ENCODE peak calls at places on chromosomes 16 and 17, in nine cellular contexts. One of them, this sample, is unnamed.

GRCh38 chr17:33049781-33050414 is 58.3 kb downstream of the SPACA3 start:
- DNase-seq in endothelial cell of umbilical vein: peak
- DNase-seq in skeletal muscle cell: no peak
- DNase-seq in left ventricle myocardium inferior: no peak
- DNase-seq in breast epithelium: no peak
- DNase-seq in body of pancreas: peak
- DNase-seq in iPS DF 6.9: peak
- DNase-seq in esophagus squamous epithelium: no peak
- DNase-seq in naive thymus-derived CD4-positive, alpha-beta T cell: peak
- DNase-seq in this sample: no peak

GRCh38 chr16:15966420-15967222 is 17.2 kb downstream of the ABCC1 start:
- DNase-seq in endothelial cell of umbilical vein: peak
- DNase-seq in skeletal muscle cell: peak
- DNase-seq in naive thymus-derived CD4-positive, alpha-beta T cell: no peak
- DNase-seq in left ventricle myocardium inferior: no peak
- DNase-seq in breast epithelium: no peak
- DNase-seq in esophagus squamous epithelium: no peak
- DNase-seq in body of pancreas: no peak
- DNase-seq in iPS DF 6.9: no peak
- DNase-seq in this sample: no peak

GRCh38 chr16:12532871-12533610 is 270.6 kb downstream of the CPPED1 start:
- DNase-seq in iPS DF 6.9: no peak
- DNase-seq in body of pancreas: no peak
- DNase-seq in naive thymus-derived CD4-positive, alpha-beta T cell: peak
- DNase-seq in esophagus squamous epithelium: no peak
- DNase-seq in endothelial cell of umbilical vein: no peak
- DNase-seq in skeletal muscle cell: no peak
- DNase-seq in left ventricle myocardium inferior: no peak
- DNase-seq in breast epithelium: no peak
- DNase-seq in this sample: no peak

GRCh38 chr17:2179615-2180295 is 123.8 kb downstream of the SMG6 start:
- DNase-seq in naive thymus-derived CD4-positive, alpha-beta T cell: no peak
- DNase-seq in endothelial cell of umbilical vein: peak
- DNase-seq in esophagus squamous epithelium: no peak
- DNase-seq in body of pancreas: peak
- DNase-seq in left ventricle myocardium inferior: peak
- DNase-seq in breast epithelium: peak
- DNase-seq in skeletal muscle cell: peak
- DNase-seq in iPS DF 6.9: no peak
- DNase-seq in this sample: no peak

GRCh38 chr17:3049705-3050295 is 13.6 kb downstream of the OR1D5 start:
- DNase-seq in skeletal muscle cell: no peak
- DNase-seq in breast epithelium: no peak
- DNase-seq in esophagus squamous epithelium: no peak
- DNase-seq in left ventricle myocardium inferior: no peak
- DNase-seq in endothelial cell of umbilical vein: no peak
- DNase-seq in naive thymus-derived CD4-positive, alpha-beta T cell: no peak
- DNase-seq in iPS DF 6.9: no peak
- DNase-seq in body of pancreas: no peak
- DNase-seq in this sample: no peak

GRCh38 chr17:1972429-1973160 is 52.5 kb downstream of the RTN4RL1 start:
- DNase-seq in body of pancreas: no peak
- DNase-seq in iPS DF 6.9: no peak
- DNase-seq in left ventricle myocardium inferior: peak
- DNase-seq in skeletal muscle cell: no peak
- DNase-seq in breast epithelium: no peak
- DNase-seq in esophagus squamous epithelium: no peak
- DNase-seq in endothelial cell of umbilical vein: peak
- DNase-seq in naive thymus-derived CD4-positive, alpha-beta T cell: no peak
- DNase-seq in this sample: no peak

GRCh38 chr17:30545024-30545423 is 67.8 kb downstream of the GOSR1 start:
- DNase-seq in esophagus squamous epithelium: no peak
- DNase-seq in breast epithelium: no peak
- DNase-seq in skeletal muscle cell: no peak
- DNase-seq in endothelial cell of umbilical vein: no peak
- DNase-seq in naive thymus-derived CD4-positive, alpha-beta T cell: no peak
- DNase-seq in body of pancreas: no peak
- DNase-seq in left ventricle myocardium inferior: no peak
- DNase-seq in iPS DF 6.9: no peak
- DNase-seq in this sample: no peak

GRCh38 chr17:51427259-51428255 is 167.2 kb downstream of the UTP18 start:
- DNase-seq in left ventricle myocardium inferior: no peak
- DNase-seq in esophagus squamous epithelium: no peak
- DNase-seq in endothelial cell of umbilical vein: no peak
- DNase-seq in iPS DF 6.9: no peak
- DNase-seq in naive thymus-derived CD4-positive, alpha-beta T cell: peak
- DNase-seq in skeletal muscle cell: no peak
- DNase-seq in breast epithelium: no peak
- DNase-seq in body of pancreas: no peak
- DNase-seq in this sample: peak

GRCh38 chr17:71438631-71439146 is 682.1 kb upstream of the SOX9 start:
- DNase-seq in esophagus squamous epithelium: no peak
- DNase-seq in endothelial cell of umbilical vein: peak
- DNase-seq in naive thymus-derived CD4-positive, alpha-beta T cell: no peak
- DNase-seq in iPS DF 6.9: no peak
- DNase-seq in body of pancreas: no peak
- DNase-seq in breast epithelium: no peak
- DNase-seq in left ventricle myocardium inferior: no peak
- DNase-seq in skeletal muscle cell: peak
- DNase-seq in this sample: no peak

GRCh38 chr17:64780096-64781012 is 118.2 kb upstream of the SMURF2 start:
- DNase-seq in naive thymus-derived CD4-positive, alpha-beta T cell: peak
- DNase-seq in breast epithelium: peak
- DNase-seq in body of pancreas: peak
- DNase-seq in iPS DF 6.9: no peak
- DNase-seq in esophagus squamous epithelium: no peak
- DNase-seq in endothelial cell of umbilical vein: peak
- DNase-seq in left ventricle myocardium inferior: peak
- DNase-seq in skeletal muscle cell: no peak
- DNase-seq in this sample: peak
- H3K4me3 ChIP-seq in naive thymus-derived CD4-positive, alpha-beta T cell: peak
- H3K4me3 ChIP-seq in breast epithelium: peak
- H3K4me3 ChIP-seq in body of pancreas: peak
- H3K4me3 ChIP-seq in iPS DF 6.9: peak
- H3K4me3 ChIP-seq in esophagus squamous epithelium: peak
- H3K4me3 ChIP-seq in endothelial cell of umbilical vein: peak
- H3K4me3 ChIP-seq in left ventricle myocardium inferior: peak
- H3K4me3 ChIP-seq in skeletal muscle cell: peak
- H3K4me3 ChIP-seq in this sample: peak

DNA sequence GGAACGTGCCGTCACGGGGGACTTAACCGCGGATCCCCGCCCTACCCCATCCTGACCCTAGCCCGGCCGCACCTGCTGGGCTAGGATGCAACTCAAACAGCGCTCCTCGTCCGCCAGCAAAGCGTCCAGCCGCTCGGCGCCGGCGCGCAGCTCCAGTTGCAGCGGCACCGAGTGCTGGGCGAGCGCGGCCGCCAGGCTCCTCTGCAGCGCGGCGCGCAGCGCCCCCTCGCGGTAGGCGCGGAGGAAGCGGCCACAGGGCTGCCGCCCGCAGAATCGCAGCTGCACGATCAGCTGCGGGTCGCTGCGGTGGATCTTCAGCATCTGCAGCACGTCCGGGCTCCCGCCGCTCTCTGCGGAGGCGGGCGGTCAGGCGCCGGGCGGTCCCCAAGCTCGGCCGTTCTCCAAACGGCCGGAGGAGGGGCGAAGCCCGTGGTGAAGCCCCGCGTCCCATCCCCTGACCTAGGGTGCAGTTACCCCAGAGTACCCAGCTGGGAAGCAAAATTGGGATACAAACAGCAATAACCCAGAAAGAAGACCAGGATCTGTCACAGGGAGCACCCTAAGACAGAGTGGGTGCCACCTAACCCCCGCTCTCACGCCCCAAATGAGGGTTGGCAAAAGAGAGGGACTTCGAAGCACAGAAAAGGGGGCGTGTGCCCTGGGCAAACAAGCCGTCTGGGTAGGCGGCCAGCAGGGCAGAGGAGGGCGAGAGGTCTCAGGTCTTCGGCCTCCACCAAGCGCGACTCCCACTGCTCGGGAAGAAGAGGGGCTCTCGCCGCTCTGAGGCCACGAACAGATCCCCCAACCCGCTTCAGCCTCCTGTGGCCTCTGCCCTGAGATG is 4.2 kb downstream of the TRADD start:
- DNase-seq in skeletal muscle cell: no peak
- DNase-seq in left ventricle myocardium inferior: peak
- DNase-seq in endothelial cell of umbilical vein: peak
- DNase-seq in esophagus squamous epithelium: no peak
- DNase-seq in iPS DF 6.9: no peak
- DNase-seq in breast epithelium: peak
- DNase-seq in body of pancreas: peak
- DNase-seq in naive thymus-derived CD4-positive, alpha-beta T cell: peak
- DNase-seq in this sample: peak
- H3K4me3 ChIP-seq in skeletal muscle cell: no peak
- H3K4me3 ChIP-seq in left ventricle myocardium inferior: peak
- H3K4me3 ChIP-seq in endothelial cell of umbilical vein: peak
- H3K4me3 ChIP-seq in esophagus squamous epithelium: no peak
- H3K4me3 ChIP-seq in iPS DF 6.9: peak
- H3K4me3 ChIP-seq in breast epithelium: peak
- H3K4me3 ChIP-seq in body of pancreas: no peak
- H3K4me3 ChIP-seq in naive thymus-derived CD4-positive, alpha-beta T cell: no peak
- H3K4me3 ChIP-seq in this sample: peak

GRCh38 chr17:42548070-42548837 is 4.5 kb upstream of the HSD17B1 start:
- DNase-seq in breast epithelium: peak
- DNase-seq in body of pancreas: peak
- DNase-seq in naive thymus-derived CD4-positive, alpha-beta T cell: peak
- DNase-seq in skeletal muscle cell: no peak
- DNase-seq in left ventricle myocardium inferior: peak
- DNase-seq in endothelial cell of umbilical vein: peak
- DNase-seq in iPS DF 6.9: no peak
- DNase-seq in esophagus squamous epithelium: no peak
- DNase-seq in this sample: peak

GRCh38 chr17:42547001-42547461 is 5.7 kb upstream of the HSD17B1 start:
- DNase-seq in skeletal muscle cell: no peak
- DNase-seq in iPS DF 6.9: no peak
- DNase-seq in naive thymus-derived CD4-positive, alpha-beta T cell: no peak
- DNase-seq in endothelial cell of umbilical vein: no peak
- DNase-seq in body of pancreas: no peak
- DNase-seq in left ventricle myocardium inferior: no peak
- DNase-seq in esophagus squamous epithelium: no peak
- DNase-seq in breast epithelium: no peak
- DNase-seq in this sample: no peak

GRCh38 chr17:42544874-42545283 is 7.8 kb upstream of the HSD17B1 start:
- DNase-seq in skeletal muscle cell: no peak
- DNase-seq in esophagus squamous epithelium: no peak
- DNase-seq in endothelial cell of umbilical vein: no peak
- DNase-seq in breast epithelium: no peak
- DNase-seq in left ventricle myocardium inferior: no peak
- DNase-seq in body of pancreas: no peak
- DNase-seq in naive thymus-derived CD4-positive, alpha-beta T cell: no peak
- DNase-seq in iPS DF 6.9: no peak
- DNase-seq in this sample: no peak

GRCh38 chr17:42548993-42549755 is 3.5 kb upstream of the HSD17B1 start:
- DNase-seq in endothelial cell of umbilical vein: no peak
- DNase-seq in breast epithelium: no peak
- DNase-seq in esophagus squamous epithelium: no peak
- DNase-seq in skeletal muscle cell: no peak
- DNase-seq in left ventricle myocardium inferior: no peak
- DNase-seq in naive thymus-derived CD4-positive, alpha-beta T cell: no peak
- DNase-seq in body of pancreas: no peak
- DNase-seq in iPS DF 6.9: no peak
- DNase-seq in this sample: no peak

DNA sequence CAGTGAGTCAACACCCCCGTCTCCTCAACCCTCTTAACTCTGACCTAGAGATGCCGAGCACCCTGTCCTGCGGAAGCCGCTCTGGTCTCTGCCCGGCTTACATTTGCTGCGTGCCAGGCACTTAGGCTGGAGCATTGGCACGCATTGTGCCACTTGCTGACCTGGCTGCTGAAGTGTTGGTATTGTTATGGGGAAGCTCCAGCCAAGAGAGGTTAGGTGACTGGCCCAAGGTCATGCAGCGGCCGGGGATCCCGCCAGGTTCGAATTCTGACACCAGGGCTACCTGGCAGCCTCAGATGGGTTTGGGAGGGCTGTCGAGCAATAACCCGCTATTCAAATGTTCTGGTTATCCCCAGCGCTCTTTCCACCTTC is 5.0 kb upstream of the HSD17B1 start:
- DNase-seq in skeletal muscle cell: no peak
- DNase-seq in body of pancreas: no peak
- DNase-seq in endothelial cell of umbilical vein: no peak
- DNase-seq in breast epithelium: no peak
- DNase-seq in esophagus squamous epithelium: no peak
- DNase-seq in naive thymus-derived CD4-positive, alpha-beta T cell: no peak
- DNase-seq in left ventricle myocardium inferior: peak
- DNase-seq in iPS DF 6.9: no peak
- DNase-seq in this sample: no peak
- H3K4me3 ChIP-seq in skeletal muscle cell: peak
- H3K4me3 ChIP-seq in body of pancreas: no peak
- H3K4me3 ChIP-seq in endothelial cell of umbilical vein: no peak
- H3K4me3 ChIP-seq in breast epithelium: peak
- H3K4me3 ChIP-seq in esophagus squamous epithelium: peak
- H3K4me3 ChIP-seq in naive thymus-derived CD4-positive, alpha-beta T cell: no peak
- H3K4me3 ChIP-seq in left ventricle myocardium inferior: peak
- H3K4me3 ChIP-seq in iPS DF 6.9: peak
- H3K4me3 ChIP-seq in this sample: peak

GRCh38 chr17:55435408-55435807 is 13.8 kb upstream of the MMD start:
- DNase-seq in iPS DF 6.9: no peak
- DNase-seq in body of pancreas: no peak
- DNase-seq in left ventricle myocardium inferior: no peak
- DNase-seq in skeletal muscle cell: no peak
- DNase-seq in esophagus squamous epithelium: no peak
- DNase-seq in naive thymus-derived CD4-positive, alpha-beta T cell: no peak
- DNase-seq in endothelial cell of umbilical vein: no peak
- DNase-seq in breast epithelium: no peak
- DNase-seq in this sample: no peak

GRCh38 chr17:55434721-55435120 is 13.1 kb upstream of the MMD start:
- DNase-seq in endothelial cell of umbilical vein: no peak
- DNase-seq in breast epithelium: no peak
- DNase-seq in esophagus squamous epithelium: no peak
- DNase-seq in left ventricle myocardium inferior: no peak
- DNase-seq in iPS DF 6.9: no peak
- DNase-seq in body of pancreas: no peak
- DNase-seq in skeletal muscle cell: no peak
- DNase-seq in naive thymus-derived CD4-positive, alpha-beta T cell: no peak
- DNase-seq in this sample: no peak

GRCh38 chr17:55440391-55440790 is 18.8 kb upstream of the MMD start:
- DNase-seq in iPS DF 6.9: no peak
- DNase-seq in body of pancreas: no peak
- DNase-seq in naive thymus-derived CD4-positive, alpha-beta T cell: no peak
- DNase-seq in breast epithelium: no peak
- DNase-seq in left ventricle myocardium inferior: no peak
- DNase-seq in skeletal muscle cell: no peak
- DNase-seq in esophagus squamous epithelium: no peak
- DNase-seq in endothelial cell of umbilical vein: no peak
- DNase-seq in this sample: no peak

GRCh38 chr17:55436224-55437164 is 14.9 kb upstream of the MMD start:
- DNase-seq in naive thymus-derived CD4-positive, alpha-beta T cell: no peak
- DNase-seq in esophagus squamous epithelium: no peak
- DNase-seq in endothelial cell of umbilical vein: no peak
- DNase-seq in body of pancreas: no peak
- DNase-seq in iPS DF 6.9: no peak
- DNase-seq in skeletal muscle cell: no peak
- DNase-seq in left ventricle myocardium inferior: no peak
- DNase-seq in breast epithelium: no peak
- DNase-seq in this sample: no peak

DNA sequence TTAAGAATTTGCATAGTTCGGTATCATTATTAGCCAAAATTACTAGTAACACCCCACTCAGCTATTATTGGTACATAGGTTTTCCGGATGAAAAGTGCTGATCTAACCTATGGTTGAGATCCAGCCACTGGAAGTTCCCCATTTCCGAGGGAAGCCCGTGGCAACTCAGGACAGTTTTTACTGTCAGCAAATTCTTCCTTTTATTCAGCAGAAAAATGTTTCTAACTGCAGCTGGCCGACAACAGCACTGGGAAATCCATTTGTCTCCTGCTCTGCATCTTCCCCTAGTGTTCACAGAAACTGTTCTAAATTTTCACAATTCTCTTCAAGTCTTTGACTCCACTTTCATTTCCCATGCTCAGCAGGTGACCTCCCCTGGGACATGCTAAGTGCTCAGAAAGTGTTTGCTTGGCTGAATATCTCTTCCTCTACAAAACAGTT is 15.6 kb upstream of the MMD start:
- DNase-seq in body of pancreas: no peak
- DNase-seq in skeletal muscle cell: no peak
- DNase-seq in iPS DF 6.9: no peak
- DNase-seq in endothelial cell of umbilical vein: no peak
- DNase-seq in naive thymus-derived CD4-positive, alpha-beta T cell: no peak
- DNase-seq in left ventricle myocardium inferior: no peak
- DNase-seq in esophagus squamous epithelium: no peak
- DNase-seq in breast epithelium: no peak
- DNase-seq in this sample: peak
- H3K4me3 ChIP-seq in body of pancreas: no peak
- H3K4me3 ChIP-seq in skeletal muscle cell: no peak
- H3K4me3 ChIP-seq in iPS DF 6.9: no peak
- H3K4me3 ChIP-seq in endothelial cell of umbilical vein: no peak
- H3K4me3 ChIP-seq in naive thymus-derived CD4-positive, alpha-beta T cell: no peak
- H3K4me3 ChIP-seq in left ventricle myocardium inferior: no peak
- H3K4me3 ChIP-seq in esophagus squamous epithelium: no peak
- H3K4me3 ChIP-seq in breast epithelium: no peak
- H3K4me3 ChIP-seq in this sample: peak